ENCODE peak calls at places on chromosomes 3 and 15, in eight cellular contexts. One of them, this sample, is unnamed.

GRCh38 chr3:25664066-25664809 is 469 bp downstream of the TOP2B start:
- DNase-seq in colonic mucosa: peak; percentile 81
- DNase-seq in lower lobe of right lung: peak; percentile 83
- DNase-seq in CD4-positive, alpha-beta memory T cell: peak; percentile 60
- DNase-seq in A673: peak; percentile 67
- DNase-seq in tibial artery: peak; percentile 71
- DNase-seq in MG63: peak; percentile 66
- DNase-seq in cardiac muscle cell: peak; percentile 73
- DNase-seq in this sample: peak; percentile 74

GRCh38 chr3:64863811-64864210 is 176.0 kb upstream of the ADAMTS9 start:
- DNase-seq in colonic mucosa: no peak
- DNase-seq in lower lobe of right lung: no peak
- DNase-seq in CD4-positive, alpha-beta memory T cell: no peak
- DNase-seq in A673: no peak
- DNase-seq in tibial artery: no peak
- DNase-seq in MG63: no peak
- DNase-seq in cardiac muscle cell: no peak
- DNase-seq in this sample: no peak

GRCh38 chr15:28132524-28133275 is 33.6 kb upstream of the OCA2 start:
- DNase-seq in colonic mucosa: no peak
- DNase-seq in lower lobe of right lung: no peak
- DNase-seq in CD4-positive, alpha-beta memory T cell: no peak
- DNase-seq in A673: no peak
- DNase-seq in tibial artery: no peak
- DNase-seq in MG63: peak; percentile 24
- DNase-seq in cardiac muscle cell: no peak
- DNase-seq in this sample: no peak

GRCh38 chr3:52710512-52710911 is 4.6 kb downstream of the SPCS1 start:
- DNase-seq in colonic mucosa: no peak
- DNase-seq in lower lobe of right lung: no peak
- DNase-seq in CD4-positive, alpha-beta memory T cell: no peak
- DNase-seq in A673: no peak
- DNase-seq in tibial artery: no peak
- DNase-seq in MG63: no peak
- DNase-seq in cardiac muscle cell: no peak
- DNase-seq in this sample: no peak

GRCh38 chr3:5787863-5788488 is 600.5 kb downstream of the EDEM1 start:
- DNase-seq in colonic mucosa: peak; percentile 24
- DNase-seq in lower lobe of right lung: no peak
- DNase-seq in CD4-positive, alpha-beta memory T cell: no peak
- DNase-seq in A673: peak; percentile 56
- DNase-seq in tibial artery: peak; percentile 57
- DNase-seq in MG63: peak; percentile 2
- DNase-seq in cardiac muscle cell: peak; percentile 53
- DNase-seq in this sample: no peak

GRCh38 chr3:111151438-111151837 is 79.8 kb downstream of the NECTIN3 start:
- DNase-seq in colonic mucosa: no peak
- DNase-seq in lower lobe of right lung: no peak
- DNase-seq in CD4-positive, alpha-beta memory T cell: no peak
- DNase-seq in A673: no peak
- DNase-seq in tibial artery: no peak
- DNase-seq in MG63: peak; percentile 47
- DNase-seq in cardiac muscle cell: no peak
- DNase-seq in this sample: no peak

GRCh38 chr3:32154180-32154579 is 47.8 kb downstream of the GPD1L start:
- DNase-seq in colonic mucosa: no peak
- DNase-seq in lower lobe of right lung: no peak
- DNase-seq in CD4-positive, alpha-beta memory T cell: no peak
- DNase-seq in A673: no peak
- DNase-seq in tibial artery: no peak
- DNase-seq in MG63: no peak
- DNase-seq in cardiac muscle cell: no peak
- DNase-seq in this sample: peak; percentile 59

GRCh38 chr3:117409701-117410459 is 700.3 kb downstream of the TUSC7 start:
- DNase-seq in colonic mucosa: no peak
- DNase-seq in lower lobe of right lung: no peak
- DNase-seq in CD4-positive, alpha-beta memory T cell: no peak
- DNase-seq in A673: no peak
- DNase-seq in tibial artery: no peak
- DNase-seq in MG63: no peak
- DNase-seq in cardiac muscle cell: no peak
- DNase-seq in this sample: no peak

GRCh38 chr3:24155291-24155690 is 210.2 kb downstream of the NR1D2 start:
- DNase-seq in colonic mucosa: no peak
- DNase-seq in lower lobe of right lung: no peak
- DNase-seq in CD4-positive, alpha-beta memory T cell: no peak
- DNase-seq in A673: no peak
- DNase-seq in tibial artery: no peak
- DNase-seq in MG63: no peak
- DNase-seq in cardiac muscle cell: no peak
- DNase-seq in this sample: no peak

GRCh38 chr15:75672646-75673425 is 25.1 kb downstream of the SNX33 start:
- DNase-seq in colonic mucosa: no peak
- DNase-seq in lower lobe of right lung: no peak
- DNase-seq in CD4-positive, alpha-beta memory T cell: no peak
- DNase-seq in A673: no peak
- DNase-seq in tibial artery: no peak
- DNase-seq in MG63: peak; percentile 84
- DNase-seq in cardiac muscle cell: peak; percentile 56
- DNase-seq in this sample: peak; percentile 86

GRCh38 chr3:128559486-128560225 is 66.7 kb upstream of the GATA2 start:
- DNase-seq in colonic mucosa: no peak
- DNase-seq in lower lobe of right lung: no peak
- DNase-seq in CD4-positive, alpha-beta memory T cell: no peak
- DNase-seq in A673: no peak
- DNase-seq in tibial artery: no peak
- DNase-seq in MG63: no peak
- DNase-seq in cardiac muscle cell: no peak
- DNase-seq in this sample: no peak

GRCh38 chr3:21752749-21753347 is 1.8 kb upstream of the ZNF385D start:
- DNase-seq in colonic mucosa: no peak
- DNase-seq in lower lobe of right lung: no peak
- DNase-seq in CD4-positive, alpha-beta memory T cell: no peak
- DNase-seq in A673: peak; percentile 15
- DNase-seq in tibial artery: peak; percentile 26
- DNase-seq in MG63: no peak
- DNase-seq in cardiac muscle cell: peak; percentile 75
- DNase-seq in this sample: peak; percentile 74

GRCh38 chr15:99239545-99240198 is 9.7 kb downstream of the TTC23 start:
- DNase-seq in colonic mucosa: no peak
- DNase-seq in lower lobe of right lung: no peak
- DNase-seq in CD4-positive, alpha-beta memory T cell: no peak
- DNase-seq in A673: no peak
- DNase-seq in tibial artery: no peak
- DNase-seq in MG63: no peak
- DNase-seq in cardiac muscle cell: no peak
- DNase-seq in this sample: no peak

GRCh38 chr3:177093966-177094365 is 103.3 kb downstream of the TBL1XR1 start:
- DNase-seq in colonic mucosa: no peak
- DNase-seq in lower lobe of right lung: no peak
- DNase-seq in CD4-positive, alpha-beta memory T cell: no peak
- DNase-seq in A673: no peak
- DNase-seq in tibial artery: no peak
- DNase-seq in MG63: no peak
- DNase-seq in cardiac muscle cell: no peak
- DNase-seq in this sample: no peak

GRCh38 chr3:194194757-194195086 is 58.8 kb downstream of the HES1 start:
- DNase-seq in colonic mucosa: no peak
- DNase-seq in lower lobe of right lung: no peak
- DNase-seq in CD4-positive, alpha-beta memory T cell: no peak
- DNase-seq in A673: no peak
- DNase-seq in tibial artery: no peak
- DNase-seq in MG63: no peak
- DNase-seq in cardiac muscle cell: no peak
- DNase-seq in this sample: no peak
- H3K36me3 ChIP-seq in colonic mucosa: no peaks in the 10 kb centered on the region
- H3K36me3 ChIP-seq in lower lobe of right lung: no peaks in the 10 kb centered on the region
- H3K36me3 ChIP-seq in CD4-positive, alpha-beta memory T cell: no peaks in the 10 kb centered on the region
- H3K36me3 ChIP-seq in A673: no peaks in the 10 kb centered on the region
- H3K36me3 ChIP-seq in tibial artery: no peaks in the 10 kb centered on the region
- H3K36me3 ChIP-seq in MG63: no peaks in the 10 kb centered on the region
- H3K36me3 ChIP-seq in cardiac muscle cell: no peaks in the 10 kb centered on the region
- H3K36me3 ChIP-seq in this sample: no peaks in the 10 kb centered on the region

DNA sequence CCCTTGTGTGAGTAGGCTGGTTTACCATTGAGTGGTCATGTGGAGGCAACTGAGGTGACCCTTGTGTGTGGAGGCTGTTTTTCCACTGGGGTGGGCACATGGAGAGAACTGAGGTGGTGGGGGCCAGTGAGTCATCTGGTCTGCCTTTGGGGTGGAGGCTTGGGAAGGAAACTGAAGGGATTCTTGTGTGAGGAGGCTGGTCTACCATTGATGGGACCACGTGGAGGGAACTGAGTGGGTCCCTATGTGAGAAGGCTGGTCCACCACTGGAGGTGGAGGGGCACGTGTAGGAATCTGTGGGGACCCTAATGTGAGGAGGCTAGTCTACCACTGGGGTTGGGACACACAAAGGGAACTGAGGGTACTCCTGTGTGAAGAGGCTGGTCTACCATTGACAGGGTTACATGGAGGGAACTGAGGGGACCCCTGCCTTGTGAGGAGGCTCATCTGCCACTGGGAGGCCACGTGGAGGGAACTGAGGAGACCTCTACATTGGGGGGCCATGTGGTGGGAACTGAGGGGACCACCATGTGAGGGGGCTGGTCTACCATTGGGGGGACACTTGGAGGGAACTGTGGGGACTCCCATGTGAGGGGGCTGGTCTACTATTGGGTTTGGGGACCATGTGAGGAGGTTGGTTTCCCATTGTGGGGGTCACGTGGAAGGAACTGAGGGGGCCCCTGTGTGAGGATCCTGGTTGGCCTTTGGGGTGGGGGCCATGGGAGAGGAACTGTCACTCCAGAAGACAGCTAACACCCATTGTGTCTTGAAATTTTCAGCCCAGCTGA is 164.5 kb downstream of the WNT7A start:
- DNase-seq in colonic mucosa: peak; percentile 10
- DNase-seq in lower lobe of right lung: no peak
- DNase-seq in CD4-positive, alpha-beta memory T cell: no peak
- DNase-seq in A673: no peak
- DNase-seq in tibial artery: no peak
- DNase-seq in MG63: no peak
- DNase-seq in cardiac muscle cell: no peak
- DNase-seq in this sample: no peak
- H3K36me3 ChIP-seq in colonic mucosa: no peaks in the 10 kb centered on the region
- H3K36me3 ChIP-seq in lower lobe of right lung: no peaks in the 10 kb centered on the region
- H3K36me3 ChIP-seq in CD4-positive, alpha-beta memory T cell: no peaks in the 10 kb centered on the region
- H3K36me3 ChIP-seq in A673: no peaks in the 10 kb centered on the region
- H3K36me3 ChIP-seq in tibial artery: no peaks in the 10 kb centered on the region
- H3K36me3 ChIP-seq in MG63: no peaks in the 10 kb centered on the region
- H3K36me3 ChIP-seq in cardiac muscle cell: no peaks in the 10 kb centered on the region
- H3K36me3 ChIP-seq in this sample: no peaks in the 10 kb centered on the region

DNA sequence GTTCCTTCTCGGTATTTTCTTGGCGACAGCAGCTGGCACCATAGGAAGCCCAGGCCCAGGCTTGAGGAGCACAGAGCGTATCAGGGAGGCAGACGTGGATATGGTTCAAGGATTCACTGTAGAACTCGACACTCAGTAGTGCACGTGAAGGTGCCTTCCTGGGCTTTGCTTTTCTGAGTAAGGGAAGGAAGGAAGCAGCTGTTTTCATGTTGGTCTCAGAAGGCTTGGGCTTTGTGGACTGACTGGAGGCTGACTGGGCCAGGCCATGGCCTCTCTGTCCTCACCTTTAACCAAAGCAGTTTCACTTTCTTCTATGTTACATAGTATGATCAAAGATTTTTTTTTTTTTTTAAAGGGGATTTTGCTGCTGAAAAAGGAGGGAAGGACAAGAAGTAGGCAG is 6.9 kb upstream of the GHRL start:
- DNase-seq in colonic mucosa: no peak
- DNase-seq in lower lobe of right lung: no peak
- DNase-seq in CD4-positive, alpha-beta memory T cell: no peak
- DNase-seq in A673: no peak
- DNase-seq in tibial artery: no peak
- DNase-seq in MG63: no peak
- DNase-seq in cardiac muscle cell: no peak
- DNase-seq in this sample: no peak
- H3K36me3 ChIP-seq in colonic mucosa: peaks cover 26% of the 10 kb centered on the region
- H3K36me3 ChIP-seq in lower lobe of right lung: peaks cover 79% of the 10 kb centered on the region
- H3K36me3 ChIP-seq in CD4-positive, alpha-beta memory T cell: peaks cover 55% of the 10 kb centered on the region
- H3K36me3 ChIP-seq in A673: peaks cover 46% of the 10 kb centered on the region
- H3K36me3 ChIP-seq in tibial artery: peaks cover 57% of the 10 kb centered on the region
- H3K36me3 ChIP-seq in MG63: peaks cover 26% of the 10 kb centered on the region
- H3K36me3 ChIP-seq in cardiac muscle cell: peaks cover 39% of the 10 kb centered on the region
- H3K36me3 ChIP-seq in this sample: peaks cover 39% of the 10 kb centered on the region

DNA sequence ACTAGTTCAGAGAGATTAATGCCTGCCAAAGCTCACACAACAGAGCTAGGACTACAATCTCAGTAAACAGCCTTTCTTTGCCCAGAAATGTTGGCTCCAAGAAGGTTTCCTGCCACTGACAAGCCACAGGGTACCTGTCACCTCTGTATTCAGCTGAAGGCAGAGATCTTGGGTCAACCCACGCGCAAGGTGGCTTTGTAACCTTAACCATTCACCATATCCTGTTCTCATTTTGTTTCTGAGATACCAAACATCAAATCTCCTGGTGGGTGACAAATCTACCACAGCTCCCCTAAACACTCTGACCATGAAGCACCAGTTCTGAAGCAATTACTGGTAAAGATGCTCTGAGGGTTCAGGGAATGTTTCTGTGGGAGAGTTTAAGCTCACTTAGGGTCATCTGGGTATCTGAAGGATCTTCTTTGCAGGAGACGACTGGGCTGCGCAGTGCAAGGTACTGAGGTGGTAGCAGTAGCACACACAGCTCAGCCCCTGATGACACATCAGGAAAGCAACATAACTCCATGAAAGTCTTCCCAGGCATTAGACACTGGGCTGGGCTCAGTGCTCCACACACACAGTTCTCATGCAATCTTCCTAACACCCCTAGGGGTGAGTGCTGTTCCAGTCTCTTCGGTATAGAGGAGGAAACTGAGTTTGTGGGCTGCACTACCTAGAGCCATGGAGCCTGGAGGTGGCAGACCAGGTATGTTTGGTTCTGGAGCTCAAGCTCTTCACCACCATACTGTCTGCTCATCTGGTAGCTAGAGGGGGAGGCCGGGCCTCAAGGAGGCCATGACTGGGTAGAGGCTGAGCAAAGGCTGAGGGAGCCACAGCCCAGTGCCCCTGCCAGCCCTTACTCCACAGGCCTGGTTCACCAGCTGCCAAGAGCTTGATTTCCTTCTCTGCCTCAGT is 7.7 kb downstream of the CXCR6 start:
- DNase-seq in colonic mucosa: no peak
- DNase-seq in lower lobe of right lung: no peak
- DNase-seq in CD4-positive, alpha-beta memory T cell: peak; percentile 57
- DNase-seq in A673: no peak
- DNase-seq in tibial artery: no peak
- DNase-seq in MG63: no peak
- DNase-seq in cardiac muscle cell: no peak
- DNase-seq in this sample: no peak
- H3K36me3 ChIP-seq in colonic mucosa: peaks cover 19% of the 10 kb centered on the region
- H3K36me3 ChIP-seq in lower lobe of right lung: peaks cover 100% of the 10 kb centered on the region
- H3K36me3 ChIP-seq in CD4-positive, alpha-beta memory T cell: peaks cover 90% of the 10 kb centered on the region
- H3K36me3 ChIP-seq in A673: peaks cover 2% of the 10 kb centered on the region
- H3K36me3 ChIP-seq in tibial artery: peaks cover 81% of the 10 kb centered on the region
- H3K36me3 ChIP-seq in MG63: peaks cover 6% of the 10 kb centered on the region
- H3K36me3 ChIP-seq in cardiac muscle cell: peaks cover 43% of the 10 kb centered on the region
- H3K36me3 ChIP-seq in this sample: peaks cover 28% of the 10 kb centered on the region

GRCh38 chr3:16336876-16337275 is 71.9 kb downstream of the OXNAD1 start:
- DNase-seq in colonic mucosa: no peak
- DNase-seq in lower lobe of right lung: no peak
- DNase-seq in CD4-positive, alpha-beta memory T cell: no peak
- DNase-seq in A673: no peak
- DNase-seq in tibial artery: no peak
- DNase-seq in MG63: no peak
- DNase-seq in cardiac muscle cell: no peak
- DNase-seq in this sample: no peak
- H3K36me3 ChIP-seq in colonic mucosa: no peaks in the 10 kb centered on the region
- H3K36me3 ChIP-seq in lower lobe of right lung: peaks cover 13% of the 10 kb centered on the region
- H3K36me3 ChIP-seq in CD4-positive, alpha-beta memory T cell: peaks cover 6% of the 10 kb centered on the region
- H3K36me3 ChIP-seq in A673: no peaks in the 10 kb centered on the region
- H3K36me3 ChIP-seq in tibial artery: no peaks in the 10 kb centered on the region
- H3K36me3 ChIP-seq in MG63: no peaks in the 10 kb centered on the region
- H3K36me3 ChIP-seq in cardiac muscle cell: no peaks in the 10 kb centered on the region
- H3K36me3 ChIP-seq in this sample: peaks cover 61% of the 10 kb centered on the region

This sample was measured in Karpas-422.